ENCODE peak calls at places on chromosomes 11 and 22, in nine cellular contexts. G is fibroblast of lung, W is cardiac muscle cell, B is heart right ventricle, Y is thoracic aorta, I is colonic mucosa, J is sigmoid colon, Q is pancreas, N is right lobe of liver. S is an unnamed sample.

GRCh38 chr11:99368579-99368978 is 347.8 kb downstream of the CNTN5 start:
- DNase-seq in G (peak), W (no peak), B (no peak), Y (no peak), I (no peak), J (no peak), Q (no peak), N (no peak), S (no peak)

GRCh38 chr11:78613053-78613813 is 38.6 kb upstream of the NARS2 start:
- DNase-seq in G (no peak), W (no peak), B (no peak), Y (no peak), I (no peak), J (no peak), Q (no peak), N (no peak), S (no peak)

GRCh38 chr11:106621479-106621878 is 396.8 kb downstream of the GUCY1A2 start:
- DNase-seq in G (no peak), W (no peak), B (no peak), Y (no peak), I (no peak), J (no peak), Q (no peak), N (no peak), S (no peak)

GRCh38 chr11:75474878-75475766 is 42.1 kb upstream of the KLHL35 start:
- DNase-seq in G (peak), W (peak), B (peak), Y (no peak), I (peak), J (no peak), Q (no peak), N (no peak), S (peak)

GRCh38 chr11:59076876-59077571 is 9.1 kb upstream of the GLYATL1B start:
- DNase-seq in G (no peak), W (no peak), B (no peak), Y (no peak), I (no peak), J (no peak), Q (no peak), N (no peak), S (no peak)

GRCh38 chr11:83364500-83365059 is 78.4 kb upstream of the CCDC90B start:
- DNase-seq in G (no peak), W (no peak), B (no peak), Y (no peak), I (no peak), J (no peak), Q (no peak), N (no peak), S (no peak)

GRCh38 chr11:114159802-114160588 is 100.5 kb downstream of the ZBTB16 start:
- DNase-seq in G (peak), W (peak), B (peak), Y (peak), I (peak), J (peak), Q (peak), N (peak), S (peak)

GRCh38 chr11:10255388-10256125 is 38.5 kb downstream of the SBF2 start:
- DNase-seq in G (peak), W (no peak), B (no peak), Y (no peak), I (no peak), J (no peak), Q (no peak), N (no peak), S (no peak)

GRCh38 chr11:95991545-95991944 is 67.6 kb upstream of the MTMR2 start:
- DNase-seq in G (peak), W (no peak), B (no peak), Y (no peak), I (no peak), J (no peak), Q (no peak), N (no peak), S (peak)

GRCh38 chr11:64241430-64242153 is 697 bp downstream of the FKBP2 start:
- DNase-seq in G (peak), W (peak), B (peak), Y (peak), I (peak), J (peak), Q (peak), N (peak), S (peak)

GRCh38 chr11:3622521-3622920 is 19.3 kb downstream of the ART5 start:
- DNase-seq in G (no peak), W (no peak), B (no peak), Y (no peak), I (no peak), J (peak), Q (no peak), N (no peak), S (no peak)

GRCh38 chr22:24271406-24271760 is 752 bp downstream of the SPECC1L start:
- DNase-seq in G (peak), W (no peak), B (no peak), Y (no peak), I (no peak), J (no peak), Q (no peak), N (no peak), S (no peak)

GRCh38 chr11:11668293-11668692 is 46.5 kb upstream of the GALNT18 start:
- DNase-seq in G (no peak), W (no peak), B (no peak), Y (no peak), I (no peak), J (no peak), Q (no peak), N (no peak), S (no peak)

GRCh38 chr22:48431536-48432315 is 1395.9 kb downstream of the BRD1 start:
- DNase-seq in G (no peak), W (no peak), B (no peak), Y (no peak), I (no peak), J (no peak), Q (no peak), N (no peak), S (no peak)

GRCh38 chr11:123509737-123510578 is 79.9 kb downstream of the GRAMD1B start:
- DNase-seq in G (peak), W (peak), B (no peak), Y (no peak), I (no peak), J (no peak), Q (no peak), N (no peak), S (peak)

GRCh38 chr11:10709299-10710086 is 15.9 kb upstream of the IRAG1 start:
- DNase-seq in G (no peak), W (no peak), B (no peak), Y (no peak), I (no peak), J (no peak), Q (no peak), N (no peak), S (no peak)

GRCh38 chr11:129208863-129209262 is 16.7 kb upstream of the ARHGAP32 start:
- DNase-seq in G (no peak), W (no peak), B (no peak), Y (no peak), I (no peak), J (no peak), Q (no peak), N (no peak), S (peak)

GRCh38 chr11:74682731-74683278 is 48.4 kb downstream of the CHRDL2 start:
- DNase-seq in G (no peak), W (no peak), B (no peak), Y (no peak), I (no peak), J (no peak), Q (no peak), N (no peak), S (no peak)

GRCh38 chr11:33722579-33723234 is 13.5 kb downstream of the CD59 start:
- DNase-seq in G (peak), W (no peak), B (no peak), Y (no peak), I (no peak), J (no peak), Q (no peak), N (no peak), S (peak)

GRCh38 chr11:77647906-77648305 is 10.3 kb upstream of the CLNS1A start:
- DNase-seq in G (no peak), W (no peak), B (no peak), Y (no peak), I (no peak), J (no peak), Q (no peak), N (no peak), S (peak)

GRCh38 chr11:17188675-17189074 is 19.1 kb downstream of the PIK3C2A start:
- DNase-seq in G (no peak), W (no peak), B (no peak), Y (no peak), I (no peak), J (no peak), Q (no peak), N (no peak), S (no peak)

GRCh38 chr11:6640985-6641701 is 14.5 kb downstream of the DCHS1 start:
- DNase-seq in G (no peak), W (no peak), B (no peak), Y (no peak), I (no peak), J (no peak), Q (no peak), N (no peak), S (no peak)

GRCh38 chr11:63945482-63946163 is 6.8 kb downstream of the NAA40 start:
- DNase-seq in G (peak), W (peak), B (peak), Y (peak), I (peak), J (peak), Q (peak), N (peak), S (peak)

GRCh38 chr11:78289547-78290292 is 101.0 kb downstream of the USP35 start:
- DNase-seq in G (no peak), W (no peak), B (no peak), Y (no peak), I (no peak), J (no peak), Q (no peak), N (no peak), S (no peak)

GRCh38 chr11:134576721-134577171 is 164.7 kb upstream of the B3GAT1 start:
- DNase-seq in G (no peak), W (no peak), B (no peak), Y (no peak), I (no peak), J (peak), Q (no peak), N (no peak), S (no peak)

GRCh38 chr11:68825603-68826002 is 16.1 kb downstream of the CPT1A start:
- DNase-seq in G (no peak), W (peak), B (no peak), Y (no peak), I (peak), J (no peak), Q (peak), N (no peak), S (no peak)

GRCh38 chr22:46993626-46994025 is 231.2 kb downstream of the TBC1D22A start:
- DNase-seq in G (no peak), W (no peak), B (no peak), Y (no peak), I (no peak), J (no peak), Q (peak), N (no peak), S (no peak)

GRCh38 chr11:65357856-65358356 is 3.4 kb downstream of the TIGD3 start:
- DNase-seq in G (no peak), W (no peak), B (no peak), Y (no peak), I (no peak), J (no peak), Q (no peak), N (peak), S (no peak)

GRCh38 chr22:46653596-46653995 is 33.4 kb downstream of the GRAMD4 start:
- DNase-seq in G (no peak), W (no peak), B (no peak), Y (no peak), I (no peak), J (no peak), Q (no peak), N (no peak), S (no peak)

GRCh38 chr11:102110761-102111010 is 439 bp downstream of the YAP1 start:
- DNase-seq in G (no peak), W (no peak), B (no peak), Y (no peak), I (no peak), J (no peak), Q (peak), N (no peak), S (no peak)

GRCh38 chr11:108672113-108672512 is 7.2 kb downstream of the DDX10 start:
- DNase-seq in G (peak), W (peak), B (no peak), Y (no peak), I (no peak), J (no peak), Q (no peak), N (no peak), S (peak)

GRCh38 chr11:121741954-121742361 is 289.2 kb upstream of the SORL1-AS1 start:
- DNase-seq in G (peak), W (peak), B (peak), Y (peak), I (peak), J (peak), Q (peak), N (no peak), S (peak)

GRCh38 chr22:30186048-30186447 is 60.5 kb downstream of the LIF start:
- DNase-seq in G (no peak), W (no peak), B (no peak), Y (no peak), I (no peak), J (no peak), Q (no peak), N (no peak), S (no peak)

GRCh38 chr22:36552300-36552699 is 23.3 kb upstream of the EIF3D start:
- DNase-seq in G (no peak), W (no peak), B (no peak), Y (no peak), I (no peak), J (no peak), Q (no peak), N (no peak), S (no peak)

GRCh38 chr22:37819100-37819433 is 4.1 kb upstream of the GALR3 start:
- DNase-seq in G (no peak), W (no peak), B (no peak), Y (no peak), I (no peak), J (no peak), Q (no peak), N (no peak), S (no peak)
- H3K4me3 ChIP-seq in G (peak), W (no peak), B (peak), Y (peak), I (peak), J (no peak), Q (peak), N (peak), S (peak)

GRCh38 chr11:2419638-2420501 is 19.3 kb downstream of the TSSC4 start:
- DNase-seq in G (peak), W (peak), B (peak), Y (no peak), I (peak), J (peak), Q (peak), N (peak), S (peak)
- TF ChIP-seq CTCF in G (peak), W (peak), B (peak), Y (peak), I (peak), J (peak), Q (peak), N (peak), S (peak)

DNA sequence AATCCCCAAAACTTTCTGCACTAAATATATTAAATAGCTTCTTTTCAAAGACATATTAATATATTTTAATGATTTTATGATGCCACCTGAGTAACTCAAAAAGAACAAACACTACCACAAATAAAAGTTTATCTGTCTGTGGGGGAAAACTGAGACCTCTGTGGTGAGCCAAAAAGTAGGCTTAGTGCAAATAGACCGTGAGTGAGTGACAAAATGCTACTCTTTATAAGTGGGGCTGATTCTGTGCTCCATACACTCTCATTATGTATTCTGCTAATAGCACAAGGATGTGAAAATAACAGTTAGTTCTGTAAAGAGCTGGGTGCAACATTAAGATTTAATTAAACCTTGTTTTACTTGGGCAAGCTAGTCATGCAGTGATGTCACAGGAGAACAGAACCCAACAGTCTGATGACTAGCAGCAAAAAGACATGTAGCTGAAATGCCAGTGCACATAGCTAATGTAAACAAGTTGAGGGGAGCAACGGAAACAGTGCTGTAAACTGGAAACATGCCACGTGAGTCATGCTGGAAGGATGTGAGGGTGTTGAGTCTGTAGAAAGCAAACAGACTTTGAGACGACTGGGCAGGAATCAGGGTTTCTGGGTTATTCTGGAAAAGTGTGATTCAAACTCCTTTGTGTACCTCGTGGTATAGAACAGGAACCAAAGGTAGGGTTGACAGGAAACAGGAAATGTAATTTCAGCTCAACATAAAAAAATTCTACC is 1130.4 kb downstream of the LRRC4C start:
- DNase-seq in G (peak), W (no peak), B (peak), Y (peak), I (peak), J (peak), Q (peak), N (peak), S (peak)
- H3K4me3 ChIP-seq in G (no peak), W (no peak), B (no peak), Y (peak), I (no peak), J (no peak), Q (no peak), N (no peak), S (peak)

GRCh38 chr11:117941163-117941707 is 12.0 kb upstream of the TMPRSS13 start:
- DNase-seq in G (no peak), W (no peak), B (no peak), Y (no peak), I (no peak), J (no peak), Q (no peak), N (peak), S (no peak)
- TF ChIP-seq CTCF in G (no peak), W (no peak), B (no peak), Y (no peak), I (no peak), J (no peak), Q (no peak), N (no peak), S (no peak)

S was measured in AG10803.